ENCODE peak calls at places on chromosomes 4 and X, in six cellular contexts. One of them, this sample, is unnamed.

GRCh38 chr4:91600301-91600700 is 703.5 kb upstream of the GRID2 start:
- DNase-seq in fibroblast of lung: no peak
- DNase-seq in brain microvascular endothelial cell: no peak
- DNase-seq in substantia nigra: no peak
- DNase-seq in WERI-Rb-1: no peak
- DNase-seq in upper lobe of left lung: no peak
- DNase-seq in this sample: no peak

GRCh38 chr4:20284990-20285389 is 33.3 kb downstream of the SLIT2 start:
- DNase-seq in fibroblast of lung: no peak
- DNase-seq in brain microvascular endothelial cell: peak
- DNase-seq in substantia nigra: no peak
- DNase-seq in WERI-Rb-1: no peak
- DNase-seq in upper lobe of left lung: no peak
- DNase-seq in this sample: no peak

GRCh38 chr4:48578132-48578964 is 88.3 kb downstream of the ZAR1 start:
- DNase-seq in fibroblast of lung: peak
- DNase-seq in brain microvascular endothelial cell: peak
- DNase-seq in substantia nigra: peak
- DNase-seq in WERI-Rb-1: peak
- DNase-seq in upper lobe of left lung: no peak
- DNase-seq in this sample: peak

GRCh38 chr4:144504853-144505252 is 141.1 kb upstream of the HHIP start:
- DNase-seq in fibroblast of lung: no peak
- DNase-seq in brain microvascular endothelial cell: no peak
- DNase-seq in substantia nigra: no peak
- DNase-seq in WERI-Rb-1: no peak
- DNase-seq in upper lobe of left lung: no peak
- DNase-seq in this sample: no peak

GRCh38 chr4:2652415-2653155 is 103.6 kb downstream of the TNIP2 start:
- DNase-seq in fibroblast of lung: no peak
- DNase-seq in brain microvascular endothelial cell: no peak
- DNase-seq in substantia nigra: no peak
- DNase-seq in WERI-Rb-1: no peak
- DNase-seq in upper lobe of left lung: no peak
- DNase-seq in this sample: no peak

GRCh38 chrX:318739-319578 is at the start of gene GTPBP6:
- DNase-seq in fibroblast of lung: peak
- DNase-seq in brain microvascular endothelial cell: peak
- DNase-seq in substantia nigra: no peak
- DNase-seq in WERI-Rb-1: peak
- DNase-seq in upper lobe of left lung: peak
- DNase-seq in this sample: peak

GRCh38 chr4:110622841-110623709 is at the start of gene PITX2:
- DNase-seq in fibroblast of lung: peak
- DNase-seq in brain microvascular endothelial cell: peak
- DNase-seq in substantia nigra: no peak
- DNase-seq in WERI-Rb-1: peak
- DNase-seq in upper lobe of left lung: peak
- DNase-seq in this sample: peak

GRCh38 chr4:76562161-76562560 is 127.1 kb downstream of the SHROOM3 start:
- DNase-seq in fibroblast of lung: peak
- DNase-seq in brain microvascular endothelial cell: peak
- DNase-seq in substantia nigra: no peak
- DNase-seq in WERI-Rb-1: no peak
- DNase-seq in upper lobe of left lung: no peak
- DNase-seq in this sample: peak

GRCh38 chr4:112817933-112818921 is 181.3 kb downstream of the LARP7 start:
- DNase-seq in fibroblast of lung: peak
- DNase-seq in brain microvascular endothelial cell: peak
- DNase-seq in substantia nigra: peak
- DNase-seq in WERI-Rb-1: peak
- DNase-seq in upper lobe of left lung: peak
- DNase-seq in this sample: peak

GRCh38 chr4:139919513-139919912 is 234.5 kb downstream of the MAML3 start:
- DNase-seq in fibroblast of lung: peak
- DNase-seq in brain microvascular endothelial cell: peak
- DNase-seq in substantia nigra: no peak
- DNase-seq in WERI-Rb-1: peak
- DNase-seq in upper lobe of left lung: no peak
- DNase-seq in this sample: no peak

GRCh38 chrX:9595131-9595530 is 130.3 kb downstream of the TBL1X start:
- DNase-seq in fibroblast of lung: peak
- DNase-seq in brain microvascular endothelial cell: peak
- DNase-seq in substantia nigra: no peak
- DNase-seq in WERI-Rb-1: no peak
- DNase-seq in upper lobe of left lung: no peak
- DNase-seq in this sample: peak

GRCh38 chr4:13920111-13920875 is 292.8 kb upstream of the BOD1L1 start:
- DNase-seq in fibroblast of lung: peak
- DNase-seq in brain microvascular endothelial cell: no peak
- DNase-seq in substantia nigra: no peak
- DNase-seq in WERI-Rb-1: no peak
- DNase-seq in upper lobe of left lung: no peak
- DNase-seq in this sample: no peak

GRCh38 chr4:75107703-75108612 is 175.0 kb downstream of the PARM1 start:
- DNase-seq in fibroblast of lung: peak
- DNase-seq in brain microvascular endothelial cell: peak
- DNase-seq in substantia nigra: no peak
- DNase-seq in WERI-Rb-1: no peak
- DNase-seq in upper lobe of left lung: no peak
- DNase-seq in this sample: no peak

GRCh38 chr4:117700111-117700892 is 334.0 kb upstream of the NDST3 start:
- DNase-seq in fibroblast of lung: no peak
- DNase-seq in brain microvascular endothelial cell: no peak
- DNase-seq in substantia nigra: no peak
- DNase-seq in WERI-Rb-1: no peak
- DNase-seq in upper lobe of left lung: no peak
- DNase-seq in this sample: no peak

GRCh38 chrX:136710324-136710951 is 62.5 kb downstream of the CD40LG start:
- DNase-seq in fibroblast of lung: no peak
- DNase-seq in brain microvascular endothelial cell: no peak
- DNase-seq in substantia nigra: no peak
- DNase-seq in WERI-Rb-1: no peak
- DNase-seq in upper lobe of left lung: no peak
- DNase-seq in this sample: no peak

GRCh38 chr4:6733358-6734164 is 17.6 kb downstream of the BLOC1S4 start:
- DNase-seq in fibroblast of lung: no peak
- DNase-seq in brain microvascular endothelial cell: no peak
- DNase-seq in substantia nigra: no peak
- DNase-seq in WERI-Rb-1: no peak
- DNase-seq in upper lobe of left lung: peak
- DNase-seq in this sample: no peak

GRCh38 chr4:590313-590841 is 14.3 kb upstream of the TMEM271 start:
- DNase-seq in fibroblast of lung: no peak
- DNase-seq in brain microvascular endothelial cell: no peak
- DNase-seq in substantia nigra: no peak
- DNase-seq in WERI-Rb-1: no peak
- DNase-seq in upper lobe of left lung: no peak
- DNase-seq in this sample: no peak

GRCh38 chrX:23737413-23737812 is 5.7 kb downstream of the ACOT9 start:
- DNase-seq in fibroblast of lung: peak
- DNase-seq in brain microvascular endothelial cell: no peak
- DNase-seq in substantia nigra: no peak
- DNase-seq in WERI-Rb-1: no peak
- DNase-seq in upper lobe of left lung: no peak
- DNase-seq in this sample: no peak

GRCh38 chrX:46582325-46582724 is 8.8 kb downstream of the CHST7 start:
- DNase-seq in fibroblast of lung: peak
- DNase-seq in brain microvascular endothelial cell: no peak
- DNase-seq in substantia nigra: no peak
- DNase-seq in WERI-Rb-1: no peak
- DNase-seq in upper lobe of left lung: no peak
- DNase-seq in this sample: no peak

GRCh38 chrX:71106427-71106826 is at the start of gene CXorf65:
- DNase-seq in fibroblast of lung: no peak
- DNase-seq in brain microvascular endothelial cell: no peak
- DNase-seq in substantia nigra: no peak
- DNase-seq in WERI-Rb-1: no peak
- DNase-seq in upper lobe of left lung: no peak
- DNase-seq in this sample: no peak

GRCh38 chrX:7019555-7019954 is 128.0 kb upstream of the STS start:
- DNase-seq in fibroblast of lung: no peak
- DNase-seq in brain microvascular endothelial cell: no peak
- DNase-seq in substantia nigra: no peak
- DNase-seq in WERI-Rb-1: no peak
- DNase-seq in upper lobe of left lung: no peak
- DNase-seq in this sample: no peak

GRCh38 chrX:18962329-18962728 is 21.6 kb downstream of the PHKA2 start:
- DNase-seq in fibroblast of lung: no peak
- DNase-seq in brain microvascular endothelial cell: no peak
- DNase-seq in substantia nigra: no peak
- DNase-seq in WERI-Rb-1: no peak
- DNase-seq in upper lobe of left lung: no peak
- DNase-seq in this sample: no peak

GRCh38 chr4:128241425-128241913 is 46.1 kb downstream of the PGRMC2 start:
- DNase-seq in fibroblast of lung: peak
- DNase-seq in brain microvascular endothelial cell: peak
- DNase-seq in substantia nigra: no peak
- DNase-seq in WERI-Rb-1: no peak
- DNase-seq in upper lobe of left lung: no peak
- DNase-seq in this sample: peak

GRCh38 chrX:21770631-21771321 is 12.9 kb upstream of the SMPX start:
- DNase-seq in fibroblast of lung: no peak
- DNase-seq in brain microvascular endothelial cell: no peak
- DNase-seq in substantia nigra: no peak
- DNase-seq in WERI-Rb-1: no peak
- DNase-seq in upper lobe of left lung: no peak
- DNase-seq in this sample: no peak

GRCh38 chr4:44019721-44020120 is 428.9 kb downstream of the KCTD8 start:
- DNase-seq in fibroblast of lung: no peak
- DNase-seq in brain microvascular endothelial cell: no peak
- DNase-seq in substantia nigra: no peak
- DNase-seq in WERI-Rb-1: no peak
- DNase-seq in upper lobe of left lung: no peak
- DNase-seq in this sample: no peak

GRCh38 chr4:152166567-152166966 is 369.3 kb downstream of the FBXW7 start:
- DNase-seq in fibroblast of lung: peak
- DNase-seq in brain microvascular endothelial cell: peak
- DNase-seq in substantia nigra: no peak
- DNase-seq in WERI-Rb-1: no peak
- DNase-seq in upper lobe of left lung: no peak
- DNase-seq in this sample: no peak

GRCh38 chr4:21882050-21882839 is 66.3 kb downstream of the KCNIP4 start:
- DNase-seq in fibroblast of lung: peak
- DNase-seq in brain microvascular endothelial cell: peak
- DNase-seq in substantia nigra: no peak
- DNase-seq in WERI-Rb-1: no peak
- DNase-seq in upper lobe of left lung: no peak
- DNase-seq in this sample: no peak

GRCh38 chr4:55503164-55503563 is 43.5 kb downstream of the CLOCK start:
- DNase-seq in fibroblast of lung: peak
- DNase-seq in brain microvascular endothelial cell: peak
- DNase-seq in substantia nigra: no peak
- DNase-seq in WERI-Rb-1: no peak
- DNase-seq in upper lobe of left lung: no peak
- DNase-seq in this sample: no peak

GRCh38 chrX:85084770-85085393 is 81.2 kb downstream of the APOOL start:
- DNase-seq in fibroblast of lung: peak
- DNase-seq in brain microvascular endothelial cell: peak
- DNase-seq in substantia nigra: no peak
- DNase-seq in WERI-Rb-1: no peak
- DNase-seq in upper lobe of left lung: no peak
- DNase-seq in this sample: peak

GRCh38 chr4:87732033-87732770 is 67.2 kb upstream of the IBSP start:
- DNase-seq in fibroblast of lung: peak
- DNase-seq in brain microvascular endothelial cell: no peak
- DNase-seq in substantia nigra: no peak
- DNase-seq in WERI-Rb-1: no peak
- DNase-seq in upper lobe of left lung: no peak
- DNase-seq in this sample: no peak

GRCh38 chr4:170804930-170805329 is 715.2 kb upstream of the AADAT start:
- DNase-seq in fibroblast of lung: no peak
- DNase-seq in brain microvascular endothelial cell: no peak
- DNase-seq in substantia nigra: no peak
- DNase-seq in WERI-Rb-1: no peak
- DNase-seq in upper lobe of left lung: no peak
- DNase-seq in this sample: no peak

GRCh38 chrX:66638591-66639500 is at the start of gene EDA2R:
- DNase-seq in fibroblast of lung: peak
- DNase-seq in brain microvascular endothelial cell: peak
- DNase-seq in substantia nigra: peak
- DNase-seq in WERI-Rb-1: peak
- DNase-seq in upper lobe of left lung: peak
- DNase-seq in this sample: no peak
- H3K27ac ChIP-seq in fibroblast of lung: peak
- H3K27ac ChIP-seq in brain microvascular endothelial cell: peak
- H3K27ac ChIP-seq in substantia nigra: peak
- H3K27ac ChIP-seq in WERI-Rb-1: peak
- H3K27ac ChIP-seq in upper lobe of left lung: no peak
- H3K27ac ChIP-seq in this sample: peak

GRCh38 chrX:107683124-107683895 is 55.0 kb downstream of the PRPS1 start:
- DNase-seq in fibroblast of lung: peak
- DNase-seq in brain microvascular endothelial cell: no peak
- DNase-seq in substantia nigra: no peak
- DNase-seq in WERI-Rb-1: no peak
- DNase-seq in upper lobe of left lung: no peak
- DNase-seq in this sample: no peak
- H3K27ac ChIP-seq in fibroblast of lung: no peak
- H3K27ac ChIP-seq in brain microvascular endothelial cell: no peak
- H3K27ac ChIP-seq in substantia nigra: no peak
- H3K27ac ChIP-seq in WERI-Rb-1: no peak
- H3K27ac ChIP-seq in upper lobe of left lung: peak
- H3K27ac ChIP-seq in this sample: no peak

DNA sequence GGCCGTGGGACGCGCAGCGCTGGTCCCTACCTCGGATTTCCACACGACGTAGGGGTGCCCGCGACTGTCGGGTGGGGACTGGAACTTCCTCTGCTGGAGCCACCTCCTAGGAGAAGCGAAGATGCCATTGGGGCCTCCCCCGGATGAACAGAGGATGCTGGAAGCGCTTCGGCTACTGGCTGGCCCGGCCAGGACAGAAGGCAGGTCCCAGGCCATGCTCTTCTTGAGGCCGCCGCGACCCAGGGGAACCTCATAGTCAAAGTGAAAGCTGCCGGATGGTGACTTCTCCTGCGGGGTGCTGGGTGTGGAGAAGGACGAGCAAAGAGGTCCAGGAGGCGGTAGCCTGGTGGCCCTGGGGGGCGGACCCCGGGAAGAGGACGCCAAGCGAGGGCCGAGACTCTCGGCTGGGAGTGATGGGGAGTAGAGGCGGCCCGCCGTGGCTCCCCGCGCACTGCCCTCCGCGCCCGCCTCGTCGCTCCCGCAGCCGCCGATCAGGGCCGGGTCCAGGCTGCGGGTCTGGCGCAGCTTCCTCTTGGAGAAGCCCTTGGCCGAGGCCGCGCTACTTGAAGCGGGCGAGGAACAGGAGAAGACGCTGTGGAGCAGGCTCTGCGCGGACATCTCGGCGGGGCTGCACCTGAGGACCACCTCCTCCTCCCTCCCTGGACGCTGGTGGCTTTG is 1.4 kb downstream of the ARHGAP6 start:
- DNase-seq in fibroblast of lung: no peak
- DNase-seq in brain microvascular endothelial cell: no peak
- DNase-seq in substantia nigra: no peak
- DNase-seq in WERI-Rb-1: no peak
- DNase-seq in upper lobe of left lung: peak
- DNase-seq in this sample: no peak
- H3K27ac ChIP-seq in fibroblast of lung: peak
- H3K27ac ChIP-seq in brain microvascular endothelial cell: no peak
- H3K27ac ChIP-seq in substantia nigra: no peak
- H3K27ac ChIP-seq in WERI-Rb-1: no peak
- H3K27ac ChIP-seq in upper lobe of left lung: peak
- H3K27ac ChIP-seq in this sample: no peak

GRCh38 chr4:106034205-106034604 is 138.9 kb downstream of the NPNT start:
- DNase-seq in fibroblast of lung: peak
- DNase-seq in brain microvascular endothelial cell: no peak
- DNase-seq in substantia nigra: no peak
- DNase-seq in WERI-Rb-1: no peak
- DNase-seq in upper lobe of left lung: no peak
- DNase-seq in this sample: no peak
- H3K27ac ChIP-seq in fibroblast of lung: no peak
- H3K27ac ChIP-seq in brain microvascular endothelial cell: no peak
- H3K27ac ChIP-seq in substantia nigra: no peak
- H3K27ac ChIP-seq in WERI-Rb-1: no peak
- H3K27ac ChIP-seq in upper lobe of left lung: no peak
- H3K27ac ChIP-seq in this sample: no peak

This sample was measured in AG04450.